ENCODE peak calls at places on chromosomes 11 and 22, in six cellular contexts. Z is AG10803; R is GM06990; L is memory B cell; I is stimulated activated CD8-positive, alpha-beta memory T cell treated with anti-CD3 and anti-CD28 coated beads, Interleukin-15, amount 100 ng/mL, for 48 hours; S is CD4-positive, alpha-beta T cell. C is an unnamed sample.

GRCh38 chr22:32801436-32802290 is at the start of gene TIMP3:
- DNase-seq in Z (peak; percentile 86), R (no peak), L (no peak), I (no peak), S (no peak), C (peak; percentile 91)

GRCh38 chr11:46958777-46959176 is 22.2 kb downstream of the CSTPP1 start:
- DNase-seq in Z (no peak), R (no peak), L (no peak), I (no peak), S (no peak), C (no peak)

GRCh38 chr22:42636506-42636905 is 3.9 kb downstream of the ATP5MGL start:
- DNase-seq in Z (no peak), R (no peak), L (no peak), I (no peak), S (no peak), C (no peak)

GRCh38 chr11:72225411-72225951 is 914 bp downstream of the INPPL1 start:
- DNase-seq in Z (no peak), R (peak; percentile 38), L (no peak), I (no peak), S (no peak), C (no peak)

GRCh38 chr22:26541167-26541819 is 29.0 kb upstream of the TFIP11 start:
- DNase-seq in Z (no peak), R (peak; percentile 15), L (no peak), I (no peak), S (no peak), C (no peak)

GRCh38 chr11:38582151-38582550 is 1984.1 kb upstream of the RAG2 start:
- DNase-seq in Z (no peak), R (no peak), L (no peak), I (no peak), S (no peak), C (peak; percentile 71)

GRCh38 chr11:35593143-35593542 is 25.1 kb upstream of the FJX1 start:
- DNase-seq in Z (peak; percentile 99), R (no peak), L (no peak), I (no peak), S (no peak), C (peak; percentile 97)

GRCh38 chr11:84524422-84525051 is 1102.6 kb downstream of the DLG2 start:
- DNase-seq in Z (peak; percentile 49), R (no peak), L (no peak), I (no peak), S (no peak), C (peak; percentile 0)

GRCh38 chr11:65849366-65849765 is 8.6 kb downstream of the CFL1 start:
- DNase-seq in Z (no peak), R (no peak), L (no peak), I (no peak), S (no peak), C (peak; percentile 4)

GRCh38 chr22:25461301-25461700 is 103.2 kb upstream of the GRK3 start:
- DNase-seq in Z (no peak), R (no peak), L (no peak), I (no peak), S (no peak), C (no peak)

GRCh38 chr11:66907751-66908173 is 50.4 kb downstream of the PC start:
- DNase-seq in Z (no peak), R (no peak), L (no peak), I (no peak), S (no peak), C (no peak)

GRCh38 chr11:19951558-19952083 is 208.7 kb downstream of the DBX1 start:
- DNase-seq in Z (peak; percentile 54), R (peak; percentile 38), L (peak; percentile 40), I (no peak), S (no peak), C (peak; percentile 65)

GRCh38 chr11:130737866-130738431 is 178.3 kb downstream of the SNX19 start:
- DNase-seq in Z (peak; percentile 77), R (no peak), L (no peak), I (no peak), S (no peak), C (peak; percentile 93)

GRCh38 chr22:36197065-36197440 is 4.6 kb downstream of the APOL4 start:
- DNase-seq in Z (peak; percentile 40), R (no peak), L (no peak), I (no peak), S (no peak), C (peak; percentile 63)

C was measured in EL.